ENCODE peak calls at places on chromosomes 4 and X, in four cellular contexts. C is AML-193; A is activated CD8-positive, alpha-beta memory T cell treated with anti-CD3 and anti-CD28 coated beads, Interleukin-2, amount 10 ng/mL, durations not matched to agents 7 days and 5 days; W is colonic mucosa. X is an unnamed sample.

GRCh38 chr4:60400599-60400998 is 799.5 kb upstream of the ADGRL3 start:
- DNase-seq in W (no peak), C (no peak), A (no peak), X (no peak)

GRCh38 chrX:15674514-15674898 is 9.9 kb upstream of the CLTRN start:
- DNase-seq in C (peak; percentile 83), A (peak; percentile 90), W (peak; percentile 97), X (peak; percentile 39)

GRCh38 chr4:37463457-37463856 is 218.9 kb downstream of the NWD2 start:
- DNase-seq in W (peak; percentile 59), C (no peak), A (no peak), X (no peak)

GRCh38 chrX:115535844-115536243 is 25.1 kb upstream of the PLS3 start:
- DNase-seq in W (no peak), C (no peak), A (no peak), X (no peak)

GRCh38 chrX:152892999-152893605 is 4.8 kb upstream of the ZNF185 start:
- DNase-seq in W (no peak), C (no peak), A (no peak), X (no peak)

GRCh38 chr4:56182356-56182755 is 204.9 kb downstream of the AASDH start:
- DNase-seq in C (no peak), W (no peak), A (no peak), X (no peak)

GRCh38 chr4:173489514-173489913 is 40.5 kb downstream of the HAND2 start:
- DNase-seq in W (no peak), C (no peak), A (no peak), X (no peak)

GRCh38 chr4:94843222-94843621 is 85.5 kb downstream of the BMPR1B start:
- DNase-seq in A (no peak), W (no peak), C (no peak), X (no peak)

GRCh38 chr4:56743550-56743949 is 62.5 kb upstream of the HOPX start:
- DNase-seq in W (peak; percentile 56), C (no peak), A (no peak), X (no peak)

X was measured in SIG-M5.